ENCODE peak calls at places on chromosomes 11 and 22, in four cellular contexts. W, S, Q and R are unnamed samples.

GRCh38 chr11:65370659-65371049 is 11.8 kb downstream of the SLC25A45 start:
- DNase-seq in W (no peak), S (no peak), Q (no peak), R (no peak)

GRCh38 chr11:128625316-128625715 is 38.0 kb upstream of the ETS1 start:
- DNase-seq in S (no peak), Q (no peak), W (peak), R (no peak)

GRCh38 chr11:77361184-77361583 is 59.7 kb upstream of the GDPD4 start:
- DNase-seq in W (no peak), Q (no peak), S (no peak), R (peak)

GRCh38 chr11:100810146-100810545 is 123.1 kb downstream of the ARHGAP42 start:
- DNase-seq in Q (no peak), W (no peak), S (no peak), R (no peak)

GRCh38 chr11:35347173-35347878 is 72.0 kb downstream of the SLC1A2 start:
- DNase-seq in Q (no peak), S (peak), W (no peak), R (no peak)

GRCh38 chr11:100849009-100849913 is 162.2 kb downstream of the ARHGAP42 start:
- DNase-seq in S (no peak), Q (no peak), W (no peak), R (no peak)

GRCh38 chr11:63920870-63921417 is 4.0 kb upstream of the RCOR2 start:
- DNase-seq in Q (peak), S (no peak), W (peak), R (peak)

GRCh38 chr11:79082920-79083319 is 357.9 kb downstream of the TENM4 start:
- DNase-seq in S (no peak), Q (no peak), W (no peak), R (no peak)

GRCh38 chr22:49962751-49963646 is 2.4 kb downstream of the PIM3 start:
- DNase-seq in Q (no peak), W (no peak), S (no peak), R (no peak)

GRCh38 chr11:8055111-8055835 is 25.7 kb upstream of the TUB start:
- DNase-seq in S (no peak), Q (no peak), W (peak), R (peak)

GRCh38 chr22:38774496-38775166 is 18.8 kb upstream of the SUN2 start:
- DNase-seq in W (no peak), Q (no peak), S (no peak), R (no peak)

GRCh38 chr22:20284471-20285086 is 16.5 kb upstream of the RTN4R start:
- DNase-seq in S (no peak), Q (peak), W (no peak), R (no peak)

GRCh38 chr22:32317524-32317923 is 40.1 kb upstream of the RFPL3 start:
- DNase-seq in Q (no peak), W (no peak), S (no peak), R (no peak)

GRCh38 chr11:122114976-122115375 is 1.0 kb downstream of the BLID start:
- DNase-seq in W (no peak), S (no peak), Q (no peak), R (no peak)
- H3K27ac ChIP-seq in W (no peak), S (no peak), Q (no peak), R (no peak)

GRCh38 chr11:12028303-12028702 is 19.9 kb upstream of the DKK3 start:
- DNase-seq in W (no peak), Q (no peak), S (no peak), R (no peak)

GRCh38 chr11:12026331-12027211 is 18.1 kb upstream of the DKK3 start:
- DNase-seq in W (no peak), Q (no peak), S (no peak), R (no peak)

GRCh38 chr11:12029738-12030363 is 21.4 kb upstream of the DKK3 start:
- DNase-seq in W (no peak), Q (no peak), S (peak), R (no peak)

GRCh38 chr11:12027844-12028243 is 19.4 kb upstream of the DKK3 start:
- DNase-seq in W (no peak), Q (no peak), S (no peak), R (no peak)

DNA sequence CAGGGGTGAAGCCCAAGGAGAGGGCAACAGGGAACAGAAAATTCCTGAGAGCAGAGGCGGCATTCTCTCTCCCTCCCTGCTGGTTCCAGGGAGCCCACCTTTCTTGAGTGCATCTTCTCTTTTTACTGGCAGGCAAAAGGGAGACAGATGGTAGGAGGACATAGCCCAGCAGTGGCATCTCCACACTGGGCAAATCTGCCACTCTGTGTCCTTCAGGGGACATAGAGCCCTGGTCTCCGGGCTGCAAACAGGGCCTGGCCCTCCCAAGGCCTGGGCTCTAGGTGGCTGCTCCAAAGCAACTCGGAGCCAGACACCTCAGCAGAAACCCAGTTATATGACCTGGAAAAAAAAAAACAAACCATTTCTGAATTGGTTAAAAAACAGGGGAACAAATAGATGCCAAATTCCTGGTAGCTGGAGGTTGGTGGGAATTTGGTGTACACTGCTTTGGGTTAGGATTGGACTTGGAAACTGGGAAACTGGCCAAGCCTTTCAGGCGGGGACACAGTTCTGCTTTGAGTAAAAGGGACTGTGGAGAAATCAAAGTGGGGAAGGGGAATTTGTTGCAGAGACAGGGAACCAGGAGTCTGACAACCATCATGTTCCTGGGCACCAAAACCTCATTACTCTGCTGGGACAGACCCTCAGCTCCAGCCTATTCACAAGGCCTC is 23.6 kb upstream of the DKK3 start:
- DNase-seq in S (no peak), W (no peak), Q (no peak), R (no peak)
- TF ChIP-seq CREB1 in S (no peak), W (no peak), Q (no peak), R (no peak)

GRCh38 chr11:91790346-91790745 is 434.3 kb upstream of the FAT3 start:
- DNase-seq in S (no peak), W (no peak), Q (no peak), R (no peak)
- H2AFZ ChIP-seq in S (no peak), W (no peak), Q (peak), R (no peak)

GRCh38 chr11:131483453-131483852 is 113.0 kb downstream of the NTM start:
- DNase-seq in S (no peak), W (no peak), Q (no peak), R (no peak)

GRCh38 chr11:131483877-131484276 is 113.5 kb downstream of the NTM start:
- DNase-seq in S (no peak), Q (no peak), W (no peak), R (no peak)

GRCh38 chr11:131488208-131488607 is 117.8 kb downstream of the NTM start:
- DNase-seq in S (no peak), Q (no peak), W (no peak), R (no peak)

GRCh38 chr11:131486100-131486499 is 115.7 kb downstream of the NTM start:
- DNase-seq in W (no peak), Q (no peak), S (no peak), R (no peak)

GRCh38 chr11:131486937-131487336 is 116.5 kb downstream of the NTM start:
- DNase-seq in Q (no peak), W (no peak), S (no peak), R (no peak)
- H3K27ac ChIP-seq in Q (no peak), W (no peak), S (no peak), R (no peak)

GRCh38 chr11:108933630-108934029 is 268.8 kb downstream of the DDX10 start:
- DNase-seq in W (no peak), S (no peak), Q (no peak), R (no peak)

GRCh38 chr11:108931168-108931567 is 266.3 kb downstream of the DDX10 start:
- DNase-seq in Q (no peak), S (no peak), W (no peak), R (no peak)

GRCh38 chr11:108937756-108938155 is 272.9 kb downstream of the DDX10 start:
- DNase-seq in S (no peak), W (no peak), Q (no peak), R (no peak)

GRCh38 chr11:108938604-108939003 is 273.7 kb downstream of the DDX10 start:
- DNase-seq in S (no peak), Q (no peak), W (no peak), R (no peak)

DNA sequence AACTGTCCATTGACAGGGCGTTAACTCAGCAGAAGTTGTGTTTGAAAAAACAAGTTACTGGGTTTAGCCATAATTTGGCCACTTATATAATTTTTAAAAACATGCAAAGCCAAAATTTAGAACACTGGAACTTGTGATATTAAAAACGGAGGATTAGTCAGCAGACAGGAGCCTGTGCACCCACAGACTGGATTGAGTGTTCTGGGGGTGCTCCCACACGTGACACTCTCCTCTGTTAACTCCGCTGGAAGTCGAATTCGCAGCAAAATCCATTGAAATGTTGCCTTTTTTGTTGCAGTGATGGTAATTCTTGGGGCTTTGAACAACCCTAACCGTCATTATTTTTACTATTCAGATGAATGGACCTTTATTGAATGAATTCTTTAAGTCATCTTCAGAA is 269.8 kb downstream of the DDX10 start:
- DNase-seq in S (no peak), W (no peak), Q (no peak), R (no peak)
- TF ChIP-seq CREB1 in S (no peak), W (no peak), Q (no peak), R (no peak)

GRCh38 chr11:111765984-111766833 is at the start of gene PPP2R1B:
- DNase-seq in S (peak), Q (peak), W (peak), R (peak)

GRCh38 chr11:111765320-111765983 is 737 bp downstream of the PPP2R1B start:
- DNase-seq in W (no peak), Q (no peak), S (no peak), R (peak)

GRCh38 chr11:111762981-111763643 is 3.1 kb downstream of the PPP2R1B start:
- DNase-seq in S (no peak), Q (no peak), W (no peak), R (no peak)

GRCh38 chr11:111762526-111762925 is 3.7 kb downstream of the PPP2R1B start:
- DNase-seq in S (no peak), Q (no peak), W (no peak), R (no peak)

DNA sequence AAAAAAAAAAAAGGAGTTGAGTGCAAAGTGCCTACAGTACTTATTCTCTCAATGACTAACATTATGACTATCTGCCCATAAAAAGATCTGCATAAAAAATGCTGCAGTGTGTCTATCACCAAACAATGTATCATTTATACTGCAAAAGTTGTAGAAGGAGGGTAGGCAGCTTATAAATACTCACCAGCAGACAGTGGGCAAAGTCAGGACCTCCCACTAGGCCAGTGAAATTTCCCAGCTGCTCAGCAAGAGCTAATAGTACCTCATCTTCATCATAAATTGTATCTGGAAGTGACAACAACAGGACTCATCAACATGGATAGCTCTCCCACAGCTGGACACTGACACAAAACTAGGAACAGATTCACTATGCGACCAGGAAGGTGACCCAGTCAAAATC is 1.6 kb downstream of the PPP2R1B start:
- DNase-seq in Q (no peak), S (no peak), W (no peak), R (no peak)
- H2AFZ ChIP-seq in Q (no peak), S (no peak), W (no peak), R (no peak)

DNA sequence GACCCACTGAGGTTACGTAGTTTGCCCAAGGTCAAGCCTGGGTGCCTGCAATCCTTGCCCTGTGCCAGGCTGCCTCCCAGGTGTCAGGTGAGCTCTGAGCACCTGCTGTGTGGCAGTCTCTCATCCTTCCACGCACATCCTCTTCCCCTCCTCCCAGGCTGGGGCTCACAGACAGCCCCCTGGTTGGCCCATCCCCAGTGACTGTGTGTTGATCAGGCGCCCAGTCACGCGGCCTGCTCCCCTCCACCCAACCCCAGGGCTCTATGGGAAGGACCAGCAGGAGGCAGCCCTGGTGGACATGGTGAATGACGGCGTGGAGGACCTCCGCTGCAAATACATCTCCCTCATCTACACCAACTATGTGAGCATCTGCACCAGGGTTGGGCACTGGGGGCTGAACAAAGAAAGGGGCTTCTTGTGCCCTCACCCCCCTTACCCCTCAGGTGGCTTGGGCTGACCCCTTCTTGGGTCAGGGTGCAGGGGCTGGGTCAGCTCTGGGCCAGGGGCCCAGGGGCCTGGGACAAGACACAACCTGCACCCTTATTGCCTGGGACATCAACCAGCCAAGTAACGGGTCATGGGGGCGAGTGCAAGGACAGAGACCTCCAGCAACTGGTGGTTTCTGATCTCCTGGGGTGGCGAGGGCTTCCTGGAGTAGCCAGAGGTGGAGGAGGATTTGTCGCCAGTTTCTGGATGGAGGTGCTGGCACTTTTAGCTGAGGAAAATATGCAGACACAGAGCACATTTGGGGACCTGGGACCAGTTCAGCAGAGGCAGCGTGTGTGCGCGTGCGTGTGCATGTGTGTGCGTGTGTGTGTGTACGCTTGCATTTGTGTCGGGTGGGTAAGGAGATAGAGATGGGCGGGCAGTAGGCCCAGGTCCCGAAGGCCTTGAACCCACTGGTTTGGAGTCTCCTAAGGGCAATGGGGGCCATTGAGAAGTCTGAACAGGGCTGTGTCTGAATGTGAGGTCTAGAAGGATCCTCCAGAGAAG is 1.6 kb downstream of the GSTP1 start:
- DNase-seq in W (no peak), S (no peak), Q (peak), R (no peak)
- H3K27ac ChIP-seq in W (peak), S (no peak), Q (peak), R (peak)

GRCh38 chr11:122812612-122813011 is 25.7 kb upstream of the CRTAM start:
- DNase-seq in S (no peak), W (no peak), Q (no peak), R (peak)
- TF ChIP-seq CREB1 in S (no peak), W (no peak), Q (no peak), R (no peak)

DNA sequence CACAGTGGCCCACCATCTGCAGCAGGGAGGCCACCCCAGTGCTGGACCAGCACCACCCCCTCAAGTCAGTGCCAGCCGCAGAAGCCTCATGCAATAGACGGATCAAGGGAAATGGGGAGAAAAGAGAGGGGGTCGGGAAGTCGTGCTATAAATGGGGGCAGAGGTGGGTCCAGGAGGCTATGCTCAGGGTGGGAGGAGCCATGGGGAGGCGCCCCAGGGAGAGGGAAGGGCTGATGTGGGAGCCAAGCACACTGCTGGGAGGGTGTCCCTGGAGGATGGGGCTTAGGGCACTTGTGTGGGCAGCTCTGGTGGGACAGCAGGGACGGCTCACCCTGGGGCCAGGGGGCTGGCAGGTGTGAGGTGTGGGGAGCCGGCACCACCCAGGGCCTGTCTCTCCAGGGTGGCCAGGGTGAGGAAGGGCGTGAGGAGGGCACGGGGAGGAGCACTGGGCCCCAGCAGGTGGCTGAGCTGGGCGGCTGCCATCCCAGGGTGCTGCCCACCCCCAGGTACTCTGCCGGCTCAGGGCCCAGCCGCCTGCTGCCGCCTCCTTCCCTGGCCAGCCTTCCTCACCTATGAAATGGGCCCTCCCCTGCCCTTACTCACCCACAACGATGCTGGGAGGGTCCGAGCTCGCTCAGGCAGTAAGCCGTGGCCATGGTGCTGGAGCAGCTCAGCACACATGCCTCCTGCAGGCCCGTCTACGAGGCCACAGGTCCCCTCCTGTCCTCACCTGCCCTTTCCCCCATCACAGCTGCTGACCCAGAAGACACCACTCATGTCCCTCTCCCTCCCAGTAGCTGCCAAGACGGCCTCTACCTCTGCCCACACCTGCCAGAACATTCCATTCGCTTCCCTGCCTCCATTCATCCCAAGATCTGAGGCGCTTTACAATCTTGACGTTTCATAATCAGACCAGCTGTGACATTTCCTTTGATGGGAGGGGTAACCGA is 17.9 kb downstream of the PHLDA2 start:
- DNase-seq in W (no peak), S (no peak), Q (no peak), R (no peak)
- H2AFZ ChIP-seq in W (no peak), S (no peak), Q (no peak), R (no peak)

GRCh38 chr22:23288301-23289129 is 108.2 kb downstream of the BCR start:
- DNase-seq in Q (peak), W (no peak), S (no peak), R (no peak)

GRCh38 chr22:23291806-23292452 is 111.6 kb downstream of the BCR start:
- DNase-seq in Q (no peak), S (no peak), W (no peak), R (no peak)

GRCh38 chr22:23289851-23290724 is 109.8 kb downstream of the BCR start:
- DNase-seq in S (peak), Q (peak), W (peak), R (peak)

GRCh38 chr22:23287136-23288095 is 107.1 kb downstream of the BCR start:
- DNase-seq in W (no peak), S (no peak), Q (peak), R (no peak)

DNA sequence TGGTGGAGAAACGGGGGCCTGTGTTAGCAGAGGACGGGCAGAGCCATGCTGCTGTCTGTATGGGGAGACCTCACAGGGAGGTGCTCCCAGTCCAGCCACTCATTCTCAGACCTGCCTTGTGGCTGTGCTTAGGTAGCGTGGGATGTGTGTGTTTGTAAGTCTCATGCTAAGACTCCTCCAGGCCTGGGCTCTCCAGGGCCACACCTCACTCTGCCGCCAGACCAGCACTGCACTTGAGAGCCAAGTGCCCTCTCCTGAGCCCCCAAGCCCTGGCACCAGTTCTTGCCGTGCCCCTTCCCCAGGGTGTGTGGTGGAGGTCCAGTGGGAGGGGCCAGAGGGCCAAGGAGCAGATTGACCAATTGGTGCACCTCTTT is 108.8 kb downstream of the BCR start:
- DNase-seq in S (no peak), Q (peak), W (no peak), R (no peak)
- H3K27ac ChIP-seq in S (peak), Q (no peak), W (no peak), R (no peak)